ENCODE peak calls at places on chromosomes 2 and 18, in five cellular contexts. M, Z, O, F and V are unnamed samples.

GRCh38 chr2:70978388-70979357 is at the start of gene ANKRD53:
- DNase-seq in Z (no peak), O (no peak), M (no peak), F (peak; percentile 83), V (no peak)

GRCh38 chr2:11543337-11544216 is 9.7 kb downstream of the GREB1 start:
- DNase-seq in O (no peak), F (peak; percentile 31), M (no peak), Z (no peak), V (no peak)

GRCh38 chr2:7007846-7008741 is 90.9 kb downstream of the RNF144A start:
- DNase-seq in F (no peak), M (no peak), O (no peak), Z (peak; percentile 16), V (peak; percentile 99)

GRCh38 chr2:113890253-113891235 is 655 bp downstream of the ACTR3 start:
- DNase-seq in F (peak; percentile 76), O (peak; percentile 69), Z (peak; percentile 75), M (peak; percentile 73), V (peak; percentile 84)

GRCh38 chr2:25606892-25607291 is 66.5 kb downstream of the DTNB start:
- DNase-seq in O (peak; percentile 60), M (peak; percentile 46), Z (no peak), F (no peak), V (peak; percentile 58)

GRCh38 chr2:112187805-112188596 is 49.8 kb downstream of the FBLN7 start:
- DNase-seq in Z (no peak), F (peak; percentile 14), O (no peak), M (no peak), V (peak; percentile 13)

GRCh38 chr2:236366049-236366387 is 101.8 kb upstream of the ASB18 start:
- DNase-seq in O (no peak), M (no peak), F (no peak), Z (no peak), V (no peak)

GRCh38 chr2:20593072-20594034 is 57.5 kb downstream of the HS1BP3 start:
- DNase-seq in Z (no peak), F (no peak), O (peak; percentile 75), M (peak; percentile 100), V (peak; percentile 93)

GRCh38 chr18:79211844-79212243 is 142.7 kb downstream of the ATP9B start:
- DNase-seq in O (no peak), M (peak; percentile 27), Z (no peak), F (no peak), V (peak; percentile 43)

GRCh38 chr18:39806519-39806918 is 2148.5 kb upstream of the PIK3C3 start:
- DNase-seq in Z (no peak), M (peak; percentile 28), F (no peak), O (peak; percentile 35), V (no peak)

GRCh38 chr18:46712406-46712805 is 44.4 kb downstream of the ST8SIA5 start:
- DNase-seq in F (no peak), M (no peak), Z (no peak), O (no peak), V (no peak)

GRCh38 chr2:104378853-104379374 is 475.0 kb upstream of the POU3F3 start:
- DNase-seq in M (peak; percentile 4), Z (no peak), O (peak; percentile 26), F (no peak), V (peak; percentile 68)

GRCh38 chr2:172877826-172878225 is 142.2 kb downstream of the RAPGEF4 start:
- DNase-seq in Z (no peak), F (no peak), O (no peak), M (no peak), V (no peak)

GRCh38 chr2:46170611-46171385 is 126.4 kb upstream of the EPAS1 start:
- DNase-seq in F (no peak), O (no peak), Z (no peak), M (no peak), V (no peak)

GRCh38 chr2:151262629-151263028 is 966 bp upstream of the RBM43 start:
- DNase-seq in M (no peak), F (no peak), Z (no peak), O (no peak), V (no peak)

GRCh38 chr18:34339155-34339554 is 114.4 kb upstream of the NOL4 start:
- DNase-seq in Z (no peak), F (no peak), O (no peak), M (no peak), V (no peak)

GRCh38 chr18:44921974-44922373 is 241.3 kb downstream of the SETBP1 start:
- DNase-seq in O (no peak), F (no peak), M (no peak), Z (no peak), V (no peak)

GRCh38 chr2:68766378-68766845 is 31.8 kb downstream of the ARHGAP25 start:
- DNase-seq in Z (no peak), M (no peak), F (no peak), O (no peak), V (peak; percentile 98)

GRCh38 chr2:218329027-218329825 is 27.4 kb upstream of the CATIP start:
- DNase-seq in O (no peak), M (no peak), F (no peak), Z (peak; percentile 77), V (peak; percentile 48)

GRCh38 chr2:201827621-201828020 is 21.3 kb downstream of the CDK15 start:
- DNase-seq in O (no peak), M (no peak), F (no peak), Z (no peak), V (no peak)

GRCh38 chr18:3821524-3821923 is 371.6 kb downstream of the TGIF1 start:
- DNase-seq in Z (no peak), M (no peak), F (no peak), O (peak; percentile 29), V (no peak)

GRCh38 chr2:275457-275856 is 10.7 kb downstream of the ACP1 start:
- DNase-seq in M (no peak), Z (peak; percentile 21), F (no peak), O (no peak), V (no peak)

GRCh38 chr2:26528870-26529269 is 50.9 kb upstream of the OTOF start:
- DNase-seq in M (no peak), O (no peak), F (no peak), Z (no peak), V (no peak)

GRCh38 chr2:51534176-51534575 is 502.2 kb upstream of the NRXN1 start:
- DNase-seq in Z (no peak), F (no peak), O (no peak), M (no peak), V (no peak)

GRCh38 chr2:190119257-190119656 is 56.7 kb upstream of the MSTN start:
- DNase-seq in O (no peak), F (peak; percentile 72), Z (no peak), M (no peak), V (peak; percentile 29)

GRCh38 chr18:8854550-8854949 is 149.2 kb downstream of the MTCL1 start:
- DNase-seq in Z (no peak), O (no peak), M (no peak), F (no peak), V (no peak)

GRCh38 chr18:8856769-8857393 is 151.5 kb downstream of the MTCL1 start:
- DNase-seq in M (no peak), O (no peak), F (no peak), Z (no peak), V (no peak)

GRCh38 chr18:8857806-8858205 is 152.4 kb downstream of the MTCL1 start:
- DNase-seq in Z (no peak), F (no peak), M (no peak), O (no peak), V (no peak)

GRCh38 chr18:8854962-8855361 is 149.6 kb downstream of the MTCL1 start:
- DNase-seq in Z (no peak), M (no peak), F (no peak), O (no peak), V (no peak)

GRCh38 chr18:8856187-8856586 is 150.8 kb downstream of the MTCL1 start:
- DNase-seq in Z (no peak), M (no peak), O (no peak), F (no peak), V (no peak)
- TF ChIP-seq MAX in Z (no peak), M (no peak), O (no peak), F (no peak), V (no peak)

DNA sequence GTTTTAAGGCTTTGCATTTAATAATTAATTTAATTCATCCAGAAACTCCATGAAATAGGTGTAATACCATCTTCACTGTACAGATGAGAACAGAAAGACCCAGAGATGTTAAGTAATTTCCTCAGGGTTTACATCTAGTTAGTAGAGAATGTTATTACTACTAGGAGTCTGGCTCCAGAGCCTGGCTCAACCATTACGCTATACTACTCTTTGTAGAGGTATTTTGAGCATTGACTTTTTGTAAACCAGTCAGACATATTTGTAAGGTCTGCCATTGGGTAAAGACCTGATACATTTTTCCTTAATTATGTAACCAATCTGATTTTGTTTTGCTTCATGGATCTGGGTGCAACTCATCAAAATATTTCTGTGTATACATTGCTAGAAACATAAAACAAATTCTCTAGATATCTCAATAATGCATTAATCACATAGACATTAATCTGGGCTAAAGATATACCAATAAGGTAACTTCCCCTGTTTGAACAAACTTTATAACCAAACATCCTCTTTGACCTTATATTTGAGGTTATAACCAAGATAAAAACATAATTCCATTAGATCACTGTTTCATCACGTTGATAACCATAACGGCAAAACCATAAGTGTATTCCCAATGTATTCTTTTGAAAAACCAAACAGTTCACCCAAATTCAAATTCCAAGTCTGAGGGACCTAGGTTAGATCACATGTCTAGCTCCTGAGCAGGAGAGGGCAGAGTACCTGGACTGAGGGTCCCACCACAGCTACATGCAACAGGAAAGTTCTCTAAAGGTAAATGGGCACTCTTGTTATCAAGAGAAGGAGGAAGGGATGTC is 135.0 kb downstream of the IKZF2 start:
- DNase-seq in Z (no peak), M (no peak), F (no peak), O (no peak), V (no peak)
- TF ChIP-seq POLR2A in Z (no peak), M (no peak), F (no peak), O (no peak), V (no peak)

GRCh38 chr2:5700551-5700950 is 8.4 kb downstream of the SOX11 start:
- DNase-seq in O (no peak), M (no peak), Z (no peak), F (no peak), V (no peak)
- TF ChIP-seq MAX in O (no peak), M (no peak), Z (no peak), F (no peak), V (no peak)

GRCh38 chr2:170968205-170969003 is 39.4 kb downstream of the GORASP2 start:
- DNase-seq in Z (no peak), O (no peak), F (no peak), M (no peak), V (no peak)
- TF ChIP-seq POLR2A in Z (peak; percentile 56), O (no peak), F (no peak), M (no peak), V (no peak)